ENCODE peak calls at places on chromosomes 3 and 15, in seven cellular contexts. One of them, this sample, is unnamed.

GRCh38 chr3:197750396-197750831 is 731 bp downstream of the FYTTD1 start:
- DNase-seq in T47D: peak; percentile 90
- DNase-seq in HCT116: no peak
- DNase-seq in H1: peak; percentile 76
- DNase-seq in SK-N-SH: peak; percentile 84
- DNase-seq in GM12878: no peak
- DNase-seq in K562: peak; percentile 44
- DNase-seq in this sample: no peak

GRCh38 chr15:43998607-43999006 is 171.8 kb downstream of the WDR76 start:
- DNase-seq in T47D: no peak
- DNase-seq in HCT116: no peak
- DNase-seq in H1: no peak
- DNase-seq in SK-N-SH: peak; percentile 37
- DNase-seq in GM12878: no peak
- DNase-seq in K562: no peak
- DNase-seq in this sample: no peak

GRCh38 chr3:170531557-170532335 is 54.1 kb downstream of the SLC7A14 start:
- DNase-seq in T47D: no peak
- DNase-seq in HCT116: no peak
- DNase-seq in H1: no peak
- DNase-seq in SK-N-SH: no peak
- DNase-seq in GM12878: no peak
- DNase-seq in K562: no peak
- DNase-seq in this sample: no peak

GRCh38 chr3:18440053-18440768 is 15.1 kb upstream of the SATB1 start:
- DNase-seq in T47D: no peak
- DNase-seq in HCT116: no peak
- DNase-seq in H1: no peak
- DNase-seq in SK-N-SH: no peak
- DNase-seq in GM12878: no peak
- DNase-seq in K562: no peak
- DNase-seq in this sample: no peak

GRCh38 chr3:25747033-25747432 is 36.2 kb downstream of the NGLY1 start:
- DNase-seq in T47D: no peak
- DNase-seq in HCT116: no peak
- DNase-seq in H1: no peak
- DNase-seq in SK-N-SH: no peak
- DNase-seq in GM12878: no peak
- DNase-seq in K562: no peak
- DNase-seq in this sample: no peak

GRCh38 chr3:49721861-49722781 is 1.6 kb downstream of the GMPPB start:
- DNase-seq in T47D: no peak
- DNase-seq in HCT116: no peak
- DNase-seq in H1: no peak
- DNase-seq in SK-N-SH: no peak
- DNase-seq in GM12878: no peak
- DNase-seq in K562: no peak
- DNase-seq in this sample: no peak

GRCh38 chr3:197398301-197398878 is 100.0 kb upstream of the DLG1 start:
- DNase-seq in T47D: no peak
- DNase-seq in HCT116: no peak
- DNase-seq in H1: no peak
- DNase-seq in SK-N-SH: peak; percentile 1
- DNase-seq in GM12878: no peak
- DNase-seq in K562: no peak
- DNase-seq in this sample: no peak

GRCh38 chr3:172987268-172987667 is 153.8 kb downstream of the SPATA16 start:
- DNase-seq in T47D: peak; percentile 27
- DNase-seq in HCT116: peak; percentile 26
- DNase-seq in H1: peak; percentile 50
- DNase-seq in SK-N-SH: no peak
- DNase-seq in GM12878: no peak
- DNase-seq in K562: peak; percentile 37
- DNase-seq in this sample: peak; percentile 16

GRCh38 chr15:29056839-29057450 is 171.2 kb downstream of the APBA2 start:
- DNase-seq in T47D: no peak
- DNase-seq in HCT116: no peak
- DNase-seq in H1: peak; percentile 66
- DNase-seq in SK-N-SH: no peak
- DNase-seq in GM12878: no peak
- DNase-seq in K562: no peak
- DNase-seq in this sample: no peak

GRCh38 chr15:48795901-48796300 is 15.0 kb downstream of the CEP152 start:
- DNase-seq in T47D: no peak
- DNase-seq in HCT116: no peak
- DNase-seq in H1: no peak
- DNase-seq in SK-N-SH: no peak
- DNase-seq in GM12878: no peak
- DNase-seq in K562: peak; percentile 26
- DNase-seq in this sample: no peak

GRCh38 chr15:69990566-69991391 is 106.9 kb downstream of the TLE3 start:
- DNase-seq in T47D: no peak
- DNase-seq in HCT116: no peak
- DNase-seq in H1: no peak
- DNase-seq in SK-N-SH: no peak
- DNase-seq in GM12878: no peak
- DNase-seq in K562: no peak
- DNase-seq in this sample: no peak

GRCh38 chr3:135565481-135565880 is 400.0 kb upstream of the PPP2R3A start:
- DNase-seq in T47D: no peak
- DNase-seq in HCT116: no peak
- DNase-seq in H1: no peak
- DNase-seq in SK-N-SH: no peak
- DNase-seq in GM12878: no peak
- DNase-seq in K562: no peak
- DNase-seq in this sample: no peak

GRCh38 chr3:56839784-56840724 is 38.3 kb upstream of the ARHGEF3 start:
- DNase-seq in T47D: no peak
- DNase-seq in HCT116: no peak
- DNase-seq in H1: no peak
- DNase-seq in SK-N-SH: no peak
- DNase-seq in GM12878: no peak
- DNase-seq in K562: no peak
- DNase-seq in this sample: peak; percentile 59

GRCh38 chr3:189728915-189729314 is 97.7 kb downstream of the TP63 start:
- DNase-seq in T47D: no peak
- DNase-seq in HCT116: no peak
- DNase-seq in H1: no peak
- DNase-seq in SK-N-SH: no peak
- DNase-seq in GM12878: no peak
- DNase-seq in K562: no peak
- DNase-seq in this sample: no peak

GRCh38 chr15:61522375-61522774 is 293.3 kb upstream of the RORA start:
- DNase-seq in T47D: no peak
- DNase-seq in HCT116: no peak
- DNase-seq in H1: no peak
- DNase-seq in SK-N-SH: no peak
- DNase-seq in GM12878: no peak
- DNase-seq in K562: no peak
- DNase-seq in this sample: no peak

GRCh38 chr15:74176262-74177208 is 3.0 kb downstream of the ISLR start:
- DNase-seq in T47D: no peak
- DNase-seq in HCT116: no peak
- DNase-seq in H1: no peak
- DNase-seq in SK-N-SH: peak; percentile 81
- DNase-seq in GM12878: no peak
- DNase-seq in K562: no peak
- DNase-seq in this sample: no peak

GRCh38 chr3:189304465-189305341 is 132.9 kb downstream of the TPRG1 start:
- DNase-seq in T47D: peak; percentile 38
- DNase-seq in HCT116: no peak
- DNase-seq in H1: peak; percentile 45
- DNase-seq in SK-N-SH: no peak
- DNase-seq in GM12878: no peak
- DNase-seq in K562: no peak
- DNase-seq in this sample: no peak

GRCh38 chr15:89244512-89244869 is 712 bp downstream of the FANCI start:
- DNase-seq in T47D: no peak
- DNase-seq in HCT116: no peak
- DNase-seq in H1: no peak
- DNase-seq in SK-N-SH: no peak
- DNase-seq in GM12878: no peak
- DNase-seq in K562: no peak
- DNase-seq in this sample: peak; percentile 13

DNA sequence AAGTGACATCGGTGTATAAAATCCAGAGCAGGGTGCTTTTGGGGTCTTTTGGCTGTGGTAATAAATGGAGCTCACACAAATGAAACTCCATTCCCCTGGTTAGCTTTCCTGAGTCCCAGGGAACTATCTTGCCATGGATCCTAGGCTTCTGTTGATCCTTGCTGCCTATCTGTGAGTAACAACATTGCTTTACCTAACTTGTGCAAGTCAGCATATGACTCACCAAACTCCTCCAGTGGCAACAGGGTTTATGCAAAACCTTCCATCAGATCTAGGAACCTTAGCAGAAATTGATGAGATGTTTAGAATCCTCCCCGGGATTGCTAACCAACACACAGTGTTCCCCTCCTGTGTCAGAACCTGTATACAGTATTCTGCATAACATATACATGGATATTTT is 105.4 kb downstream of the SCAPER start:
- DNase-seq in T47D: no peak
- DNase-seq in HCT116: no peak
- DNase-seq in H1: no peak
- DNase-seq in SK-N-SH: no peak
- DNase-seq in GM12878: no peak
- DNase-seq in K562: peak; percentile 12
- DNase-seq in this sample: no peak
- TF ChIP-seq JUND in T47D: no peak
- TF ChIP-seq JUND in HCT116: no peak
- TF ChIP-seq JUND in H1: no peak
- TF ChIP-seq JUND in SK-N-SH: no peak
- TF ChIP-seq JUND in GM12878: no peak
- TF ChIP-seq JUND in K562: peak; percentile 71
- TF ChIP-seq JUND in this sample: no peak

DNA sequence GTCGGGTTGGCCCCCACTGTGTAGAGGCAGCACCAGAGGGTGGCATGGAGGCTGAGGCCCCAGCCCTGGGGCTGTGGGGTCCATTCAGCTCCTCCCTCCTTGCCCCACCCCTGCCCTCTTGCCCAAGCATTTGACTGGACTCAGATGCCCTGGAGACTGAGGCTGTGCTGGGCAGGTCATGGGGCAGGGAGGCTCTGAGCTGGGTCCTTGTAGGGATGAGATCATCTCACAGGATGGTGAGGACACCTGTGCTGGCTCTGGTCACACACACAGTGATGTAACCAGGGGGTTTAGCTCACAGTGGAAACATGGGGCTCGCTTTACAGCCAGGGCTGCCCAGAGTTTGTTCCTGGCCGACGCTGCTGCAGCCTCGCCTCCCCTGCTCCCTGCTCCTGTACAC is 17.8 kb downstream of the ALPK3 start:
- DNase-seq in T47D: no peak
- DNase-seq in HCT116: no peak
- DNase-seq in H1: no peak
- DNase-seq in SK-N-SH: no peak
- DNase-seq in GM12878: no peak
- DNase-seq in K562: no peak
- DNase-seq in this sample: no peak
- TF ChIP-seq JUND in T47D: no peak
- TF ChIP-seq JUND in HCT116: no peak
- TF ChIP-seq JUND in H1: no peak
- TF ChIP-seq JUND in SK-N-SH: no peak
- TF ChIP-seq JUND in GM12878: no peak
- TF ChIP-seq JUND in K562: no peak
- TF ChIP-seq JUND in this sample: no peak

GRCh38 chr15:98083203-98083910 is 122.9 kb downstream of the ARRDC4 start:
- DNase-seq in T47D: no peak
- DNase-seq in HCT116: no peak
- DNase-seq in H1: no peak
- DNase-seq in SK-N-SH: no peak
- DNase-seq in GM12878: no peak
- DNase-seq in K562: no peak
- DNase-seq in this sample: no peak

GRCh38 chr15:98085003-98085639 is 124.6 kb downstream of the ARRDC4 start:
- DNase-seq in T47D: peak; percentile 35
- DNase-seq in HCT116: peak; percentile 56
- DNase-seq in H1: no peak
- DNase-seq in SK-N-SH: peak; percentile 44
- DNase-seq in GM12878: no peak
- DNase-seq in K562: no peak
- DNase-seq in this sample: peak; percentile 43
- TF ChIP-seq JUND in T47D: no peak
- TF ChIP-seq JUND in HCT116: no peak
- TF ChIP-seq JUND in H1: no peak
- TF ChIP-seq JUND in SK-N-SH: no peak
- TF ChIP-seq JUND in GM12878: no peak
- TF ChIP-seq JUND in K562: no peak
- TF ChIP-seq JUND in this sample: no peak

DNA sequence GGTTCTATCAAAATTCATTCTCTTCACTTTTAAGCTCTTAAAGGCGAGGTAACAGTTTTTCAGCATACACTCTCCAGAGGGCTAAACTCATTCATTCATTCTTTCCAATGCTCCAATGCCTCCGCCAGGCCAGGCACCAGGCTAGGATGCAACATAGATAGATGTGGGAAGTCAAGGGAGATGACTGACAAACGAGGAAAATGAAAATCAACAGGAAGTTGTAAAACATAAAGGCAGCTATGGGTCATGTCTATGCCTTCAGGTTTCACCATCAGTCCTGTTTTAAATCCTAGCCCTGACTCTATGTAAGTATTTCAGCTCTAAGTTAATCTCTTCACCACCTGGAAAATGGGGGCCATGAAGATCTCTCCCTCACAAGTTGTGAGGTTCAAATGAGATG is 797.9 kb downstream of the FHIT start:
- DNase-seq in T47D: no peak
- DNase-seq in HCT116: no peak
- DNase-seq in H1: no peak
- DNase-seq in SK-N-SH: no peak
- DNase-seq in GM12878: no peak
- DNase-seq in K562: no peak
- DNase-seq in this sample: no peak
- TF ChIP-seq JUND in T47D: no peak
- TF ChIP-seq JUND in HCT116: no peak
- TF ChIP-seq JUND in H1: no peak
- TF ChIP-seq JUND in SK-N-SH: no peak
- TF ChIP-seq JUND in GM12878: no peak
- TF ChIP-seq JUND in K562: no peak
- TF ChIP-seq JUND in this sample: no peak

DNA sequence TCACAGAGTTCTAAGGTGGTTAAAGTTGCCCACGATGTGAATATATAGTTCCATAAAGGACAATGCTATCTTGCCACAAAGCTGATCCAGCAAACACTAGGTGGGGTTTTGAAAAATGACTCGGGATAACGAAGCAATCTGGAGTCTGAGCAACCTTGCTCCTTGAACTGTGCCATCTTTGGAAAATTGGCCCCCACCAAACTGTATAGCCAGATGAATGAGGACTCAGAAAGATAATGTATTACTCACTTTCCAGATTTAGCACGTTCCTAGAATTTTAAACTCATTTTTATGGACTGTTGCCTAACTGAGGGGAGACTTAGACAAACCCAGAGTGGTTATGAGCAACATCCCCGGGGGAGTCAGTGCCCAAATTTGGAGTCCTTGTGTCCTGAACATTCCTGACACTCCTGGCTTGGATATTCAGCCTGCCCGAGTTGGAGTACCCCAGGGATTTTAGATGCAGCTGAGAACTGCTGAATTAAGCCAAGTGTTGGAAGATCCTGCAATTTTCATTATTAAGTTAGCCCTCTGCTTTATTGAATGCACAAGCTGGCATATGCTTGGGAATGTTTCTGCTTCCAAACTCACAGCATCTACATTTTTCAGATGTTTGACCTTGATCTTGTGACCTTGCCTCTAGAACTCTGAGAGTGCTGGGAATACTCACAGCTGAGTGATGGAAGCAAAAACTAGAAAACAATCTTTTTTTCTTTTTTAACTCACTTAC is 8.8 kb upstream of the MAGI1 start:
- DNase-seq in T47D: no peak
- DNase-seq in HCT116: no peak
- DNase-seq in H1: no peak
- DNase-seq in SK-N-SH: no peak
- DNase-seq in GM12878: no peak
- DNase-seq in K562: no peak
- DNase-seq in this sample: peak; percentile 62
- TF ChIP-seq JUND in T47D: no peak
- TF ChIP-seq JUND in HCT116: no peak
- TF ChIP-seq JUND in H1: no peak
- TF ChIP-seq JUND in SK-N-SH: no peak
- TF ChIP-seq JUND in GM12878: no peak
- TF ChIP-seq JUND in K562: no peak
- TF ChIP-seq JUND in this sample: no peak

This sample was measured in HepG2.